ENCODE peak calls at places on chromosomes 11 and 22, in nine cellular contexts. Z, E, K, J, S, Y, M, X and G are unnamed samples.
A peak's percentile ranks its signal among the peaks of the same experiment; 100 is the strongest.

GRCh38 chr11:64799925-64800632 is 2.9 kb downstream of the MAP4K2 start:
- DNase-seq in X (no peak), K (no peak), Y (no peak), J (no peak), M (no peak), E (no peak), Z (no peak), S (no peak), G (no peak)

GRCh38 chr11:118677977-118678376 is 1.5 kb downstream of the TREH start:
- DNase-seq in S (no peak), M (no peak), X (no peak), K (no peak), J (no peak), E (no peak), Y (no peak), Z (no peak), G (no peak)

GRCh38 chr22:44815099-44816070 is 63.0 kb downstream of the ARHGAP8 start:
- DNase-seq in J (no peak), X (no peak), Z (no peak), K (no peak), M (no peak), S (no peak), Y (no peak), E (no peak), G (no peak)

GRCh38 chr11:119666463-119667131 is 62.4 kb downstream of the NECTIN1 start:
- DNase-seq in K (peak; percentile 91), S (peak; percentile 84), Z (peak; percentile 79), Y (peak; percentile 76), E (peak; percentile 84), X (peak; percentile 81), M (peak; percentile 66), J (peak; percentile 73), G (peak; percentile 88)

GRCh38 chr11:125941606-125942275 is 4.1 kb upstream of the VSIG10L2 start:
- DNase-seq in E (peak; percentile 63), M (peak; percentile 80), S (peak; percentile 71), K (peak; percentile 70), X (peak; percentile 58), Z (peak; percentile 48), Y (peak; percentile 62), J (peak; percentile 68), G (peak; percentile 54)

GRCh38 chr11:83687787-83688186 is 401.6 kb upstream of the CCDC90B start:
- DNase-seq in E (no peak), Z (no peak), X (no peak), M (peak; percentile 86), K (no peak), J (no peak), S (no peak), Y (no peak), G (no peak)

GRCh38 chr11:4190519-4190918 is 95.9 kb downstream of the RRM1 start:
- DNase-seq in E (no peak), S (no peak), Z (no peak), X (no peak), Y (no peak), K (no peak), J (no peak), M (no peak), G (no peak)

GRCh38 chr11:121451178-121451981 is 734 bp upstream of the SORL1 start:
- DNase-seq in S (peak; percentile 89), Z (no peak), K (no peak), X (peak; percentile 81), E (no peak), M (peak; percentile 50), J (no peak), Y (no peak), G (no peak)

GRCh38 chr11:28727254-28727653 is 619.1 kb downstream of the METTL15 start:
- DNase-seq in K (no peak), S (no peak), E (no peak), Y (no peak), X (no peak), Z (peak; percentile 13), J (no peak), M (no peak), G (no peak)

GRCh38 chr11:71999813-72000590 is 1.3 kb downstream of the IL18BP start:
- DNase-seq in M (no peak), Z (no peak), K (peak; percentile 94), E (no peak), Y (no peak), X (no peak), J (no peak), S (no peak), G (no peak)

GRCh38 chr11:57345555-57346151 is 7.5 kb downstream of the P2RX3 start:
- DNase-seq in J (peak; percentile 73), X (peak; percentile 86), K (peak; percentile 91), M (peak; percentile 78), Y (peak; percentile 71), S (peak; percentile 73), E (peak; percentile 42), Z (peak; percentile 76), G (peak; percentile 74)

GRCh38 chr11:68168694-68169093 is 44.4 kb downstream of the KMT5B start:
- DNase-seq in X (no peak), S (no peak), Y (no peak), J (no peak), M (no peak), Z (no peak), E (no peak), K (no peak), G (no peak)

GRCh38 chr22:19429950-19430889 is 1.3 kb downstream of the HIRA start:
- DNase-seq in E (peak; percentile 15), X (peak; percentile 38), M (peak; percentile 74), K (peak; percentile 70), Z (peak; percentile 82), Y (no peak), S (peak; percentile 54), J (no peak), G (peak; percentile 41)

GRCh38 chr22:47781024-47781423 is 1018.6 kb downstream of the TBC1D22A start:
- DNase-seq in X (no peak), Y (no peak), K (peak; percentile 21), E (no peak), Z (no peak), S (no peak), J (no peak), M (no peak), G (no peak)

GRCh38 chr22:47782461-47783075 is 1020.1 kb downstream of the TBC1D22A start:
- DNase-seq in S (no peak), Z (no peak), J (peak; percentile 43), Y (no peak), X (no peak), M (no peak), E (no peak), K (peak; percentile 11), G (no peak)

GRCh38 chr22:47779474-47779873 is 1017.0 kb downstream of the TBC1D22A start:
- DNase-seq in K (no peak), X (no peak), Y (no peak), M (no peak), J (no peak), Z (no peak), E (no peak), S (no peak), G (no peak)

GRCh38 chr22:47780281-47780875 is 1017.9 kb downstream of the TBC1D22A start:
- DNase-seq in E (no peak), S (no peak), J (no peak), M (no peak), Y (no peak), K (peak; percentile 17), Z (no peak), X (no peak), G (no peak)

DNA sequence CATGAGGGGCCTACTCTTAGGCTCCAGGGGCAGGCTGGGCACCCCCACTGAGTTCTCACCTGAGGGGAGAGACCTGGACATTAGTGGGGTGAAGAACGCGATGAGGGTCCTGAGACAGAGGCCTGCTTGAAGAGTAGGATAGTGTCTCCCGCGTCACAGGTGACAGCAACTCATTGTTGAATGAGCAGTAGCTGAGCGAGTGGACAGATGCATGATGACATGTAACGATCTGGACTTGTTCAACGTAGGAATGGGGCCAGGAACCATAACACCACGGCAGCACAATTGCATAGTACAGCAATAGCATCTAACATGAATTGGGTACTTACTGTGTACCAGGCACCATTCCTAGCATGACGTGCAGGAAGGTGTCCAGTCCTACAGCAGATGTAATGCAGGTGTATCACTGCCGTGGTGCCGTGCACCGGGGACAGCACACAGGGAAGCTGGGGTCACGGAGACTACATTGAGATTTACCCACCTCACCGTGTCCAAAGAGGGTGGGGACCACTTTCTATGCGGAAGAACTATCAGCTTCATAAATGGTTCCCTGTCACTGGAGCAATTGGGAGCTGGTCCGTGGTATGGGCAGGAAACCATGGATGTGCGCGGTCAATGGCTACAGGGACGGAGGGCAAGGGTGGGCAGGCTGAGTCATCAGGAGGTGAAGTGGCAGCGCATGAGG is 1019.1 kb downstream of the TBC1D22A start:
- DNase-seq in S (no peak), K (peak; percentile 31), J (peak; percentile 21), E (no peak), Z (no peak), Y (no peak), M (no peak), X (no peak), G (no peak)
- H3K27ac ChIP-seq in S (no peak overlapping the region), K (no peak overlapping the region), J (no peak overlapping the region), E (no peak overlapping the region), Z (no peak overlapping the region), Y (no peak overlapping the region), M (no peak overlapping the region), X (no peak overlapping the region), G (no peak overlapping the region)

GRCh38 chr11:123253223-123253622 is 58.2 kb upstream of the CLMP start:
- DNase-seq in M (no peak), E (no peak), Y (no peak), S (no peak), K (no peak), J (no peak), X (no peak), Z (no peak), G (no peak)
- TF ChIP-seq CTCF in M (no peak), E (no peak), Y (no peak), S (no peak), K (no peak), J (no peak), X (no peak), Z (no peak), G (no peak)

GRCh38 chr11:114115406-114116054 is 56.0 kb downstream of the ZBTB16 start:
- DNase-seq in S (no peak), Z (no peak), E (no peak), K (peak; percentile 52), X (no peak), M (no peak), J (no peak), Y (no peak), G (no peak)
- H3K27ac ChIP-seq in S (no peak overlapping the region), Z (peak overlapping the region; percentile 81), E (peak overlapping the region; percentile 37), K (no peak overlapping the region), X (no peak overlapping the region), M (no peak overlapping the region), J (no peak overlapping the region), Y (no peak overlapping the region), G (peak overlapping the region; percentile 99)

GRCh38 chr11:96389604-96390402 is at the start of the genes CCDC82 and JRKL:
- DNase-seq in E (peak; percentile 97), M (peak; percentile 97), X (peak; percentile 99), Y (peak; percentile 96), S (peak; percentile 99), J (peak; percentile 94), Z (peak; percentile 98), K (peak; percentile 98), G (peak; percentile 98)

GRCh38 chr11:96388891-96389603 is 665 bp downstream of the CCDC82 start:
- DNase-seq in Y (no peak), S (no peak), E (no peak), M (no peak), X (no peak), J (no peak), Z (no peak), K (no peak), G (no peak)

GRCh38 chr11:96390403-96390830 is 604 bp downstream of the JRKL start:
- DNase-seq in Y (no peak), K (no peak), X (no peak), J (no peak), S (no peak), E (no peak), Z (peak; percentile 77), M (no peak), G (no peak)

GRCh38 chr11:96393753-96394348 is 4.0 kb downstream of the JRKL start:
- DNase-seq in J (no peak), Y (no peak), M (no peak), Z (peak; percentile 71), K (no peak), X (no peak), S (no peak), E (no peak), G (no peak)

GRCh38 chr11:96391698-96392307 is 2.0 kb downstream of the JRKL start:
- DNase-seq in S (no peak), Z (no peak), M (no peak), K (no peak), X (no peak), J (no peak), Y (no peak), E (no peak), G (no peak)
- TF ChIP-seq CTCF in S (no peak), Z (no peak), M (no peak), K (no peak), X (no peak), J (no peak), Y (no peak), E (no peak), G (no peak)